ENCODE peak calls at places on chromosomes 3 and 15, in eight cellular contexts. C is stomach, Q is suprapubic skin, Z is HepG2, P is ovary, V is heart left ventricle, E is uterus, F is tibial nerve. I is an unnamed sample.
A peak's percentile ranks its signal among the peaks of the same experiment; 100 is the strongest.

GRCh38 chr3:183980408-183980807 is 37.3 kb downstream of the ABCC5 start:
- DNase-seq in C (no peak), Q (no peak), Z (no peak), P (peak; percentile 24), V (no peak), E (peak; percentile 43), F (no peak), I (no peak)

GRCh38 chr3:45509038-45509767 is 85.3 kb upstream of the LIMD1 start:
- DNase-seq in C (no peak), Q (no peak), Z (no peak), P (no peak), V (no peak), E (no peak), F (no peak), I (no peak)

GRCh38 chr3:141930801-141931200 is 54.4 kb downstream of the ATP1B3 start:
- DNase-seq in C (no peak), Q (no peak), Z (no peak), P (no peak), V (no peak), E (peak; percentile 3), F (no peak), I (no peak)

GRCh38 chr3:99901200-99901926 is 83.7 kb downstream of the CMSS1 start:
- DNase-seq in C (no peak), Q (no peak), Z (peak; percentile 94), P (no peak), V (no peak), E (no peak), F (no peak), I (no peak)

GRCh38 chr3:104286645-104287044 is 1080.1 kb upstream of the ALCAM start:
- DNase-seq in C (no peak), Q (no peak), Z (no peak), P (no peak), V (no peak), E (no peak), F (no peak), I (no peak)

GRCh38 chr15:74844319-74845207 is 1.6 kb upstream of the ULK3 start:
- DNase-seq in C (no peak), Q (no peak), Z (no peak), P (peak; percentile 72), V (no peak), E (no peak), F (no peak), I (no peak)

GRCh38 chr3:11764931-11765363 is 81.7 kb downstream of the TAMM41 start:
- DNase-seq in C (no peak), Q (no peak), Z (no peak), P (no peak), V (no peak), E (no peak), F (no peak), I (no peak)

GRCh38 chr15:39084683-39085530 is 496.0 kb upstream of the THBS1 start:
- DNase-seq in C (no peak), Q (no peak), Z (peak; percentile 21), P (peak; percentile 37), V (peak; percentile 40), E (peak; percentile 65), F (no peak), I (peak; percentile 24)

GRCh38 chr15:79657722-79658121 is 225.6 kb downstream of the MINAR1 start:
- DNase-seq in C (peak; percentile 54), Q (no peak), Z (no peak), P (no peak), V (no peak), E (no peak), F (no peak), I (no peak)

GRCh38 chr3:116423365-116423764 is 21.9 kb downstream of the LSAMP start:
- DNase-seq in C (no peak), Q (no peak), Z (no peak), P (no peak), V (no peak), E (no peak), F (no peak), I (no peak)

GRCh38 chr15:39358441-39359041 is 222.3 kb upstream of the THBS1 start:
- DNase-seq in C (peak; percentile 45), Q (no peak), Z (peak; percentile 18), P (peak; percentile 67), V (peak; percentile 49), E (peak; percentile 85), F (no peak), I (peak; percentile 51)

GRCh38 chr3:61158676-61159075 is 92.6 kb downstream of the FHIT start:
- DNase-seq in C (no peak), Q (no peak), Z (no peak), P (no peak), V (no peak), E (no peak), F (no peak), I (no peak)

GRCh38 chr3:48569808-48570450 is 6.3 kb upstream of the UCN2 start:
- DNase-seq in C (no peak), Q (no peak), Z (no peak), P (no peak), V (no peak), E (no peak), F (no peak), I (no peak)

GRCh38 chr3:48567500-48567899 is 3.9 kb upstream of the UCN2 start:
- DNase-seq in C (no peak), Q (no peak), Z (no peak), P (no peak), V (no peak), E (no peak), F (no peak), I (no peak)

GRCh38 chr3:48568476-48568875 is 4.9 kb upstream of the UCN2 start:
- DNase-seq in C (no peak), Q (no peak), Z (no peak), P (no peak), V (no peak), E (no peak), F (no peak), I (no peak)

GRCh38 chr3:48567090-48567489 is 3.5 kb upstream of the UCN2 start:
- DNase-seq in C (no peak), Q (no peak), Z (no peak), P (no peak), V (no peak), E (no peak), F (no peak), I (no peak)

GRCh38 chr3:48569400-48569799 is 5.8 kb upstream of the UCN2 start:
- DNase-seq in C (no peak), Q (no peak), Z (no peak), P (no peak), V (no peak), E (no peak), F (no peak), I (no peak)
- H3K9me3 ChIP-seq in C (no peaks in the 10 kb centered on the region), Q (no peaks in the 10 kb centered on the region), Z (no peaks in the 10 kb centered on the region), P (no peaks in the 10 kb centered on the region), V (no peaks in the 10 kb centered on the region), E (no peaks in the 10 kb centered on the region), F (no peaks in the 10 kb centered on the region), I (no peaks in the 10 kb centered on the region)

DNA sequence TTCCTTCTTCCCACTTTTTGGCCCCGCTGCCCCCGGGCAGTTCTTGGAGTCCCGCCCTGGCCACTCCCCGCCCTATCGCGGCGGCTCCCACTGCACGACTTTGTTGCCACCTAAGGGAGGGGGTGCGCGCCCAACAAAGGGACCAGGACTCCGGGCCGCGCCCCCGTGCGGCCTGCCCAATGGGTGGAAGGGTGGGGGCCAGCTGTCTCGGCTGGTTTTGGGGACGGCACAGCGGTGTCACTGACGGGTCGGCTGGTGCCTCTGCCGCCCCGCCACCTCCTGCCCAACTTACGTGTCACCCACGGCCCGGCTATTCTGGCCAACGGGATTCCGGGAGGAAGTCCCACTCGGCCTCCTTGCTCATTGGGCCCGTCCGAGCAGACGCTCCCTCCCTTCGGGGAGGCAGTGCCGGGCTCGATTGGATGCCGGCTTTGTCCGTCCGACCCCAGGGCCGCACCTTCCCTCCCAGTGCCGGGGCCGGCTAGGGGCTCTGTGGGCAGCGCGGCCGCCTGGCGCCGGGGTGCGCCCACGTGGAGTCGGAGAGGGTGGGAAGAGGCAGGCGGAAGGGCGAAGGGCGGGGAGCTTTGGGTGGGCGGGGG is at the start of gene GOLIM4:
- DNase-seq in C (peak; percentile 94), Q (peak; percentile 97), Z (peak; percentile 94), P (peak; percentile 90), V (peak; percentile 98), E (peak; percentile 92), F (peak; percentile 82), I (peak; percentile 95)
- TF ChIP-seq POLR2A in C (no peak), Q (no peak), Z (no peak), P (peak; percentile 56), V (peak; percentile 93), E (peak; percentile 40), F (peak; percentile 43), I (peak; percentile 85)

GRCh38 chr3:138351916-138352555 is 3.7 kb downstream of the MRAS start:
- DNase-seq in C (no peak), Q (no peak), Z (no peak), P (no peak), V (peak; percentile 77), E (no peak), F (no peak), I (no peak)

GRCh38 chr3:138348950-138349739 is 766 bp downstream of the MRAS start:
- DNase-seq in C (no peak), Q (peak; percentile 70), Z (peak; percentile 29), P (peak; percentile 42), V (no peak), E (peak; percentile 57), F (no peak), I (peak; percentile 20)

GRCh38 chr3:138349926-138350665 is 1.7 kb downstream of the MRAS start:
- DNase-seq in C (no peak), Q (no peak), Z (peak; percentile 43), P (peak; percentile 56), V (no peak), E (no peak), F (no peak), I (no peak)

GRCh38 chr3:138348107-138348949 is at the start of gene MRAS:
- DNase-seq in C (peak; percentile 79), Q (peak; percentile 80), Z (peak; percentile 59), P (peak; percentile 79), V (peak; percentile 91), E (peak; percentile 76), F (peak; percentile 60), I (peak; percentile 85)

DNA sequence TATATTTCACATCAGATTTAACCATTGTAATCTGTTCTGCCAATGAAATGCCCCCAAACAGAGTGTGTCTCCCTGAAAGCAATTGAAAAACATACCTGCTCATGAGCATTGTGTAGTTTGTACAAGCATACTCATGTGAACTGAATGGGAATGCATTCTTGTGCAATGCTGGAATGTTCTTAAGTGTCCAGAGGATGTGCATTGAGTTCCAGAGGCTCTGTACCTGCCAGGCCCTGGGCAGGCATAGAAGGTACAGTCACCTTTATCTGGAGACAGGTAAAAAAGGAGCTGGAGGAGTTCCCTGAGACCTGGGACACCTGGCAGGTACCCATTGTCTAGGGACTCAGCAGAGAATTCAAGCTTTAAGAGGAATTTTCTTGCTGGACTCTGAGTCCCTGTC is 2.8 kb downstream of the MRAS start:
- DNase-seq in C (no peak), Q (no peak), Z (no peak), P (no peak), V (no peak), E (no peak), F (no peak), I (no peak)
- H3K27ac ChIP-seq in C (no peak overlapping the region), Q (no peak overlapping the region), Z (no peak overlapping the region), P (no peak overlapping the region), V (peak overlapping the region; percentile 98), E (no peak overlapping the region), F (peak overlapping the region; percentile 85), I (no peak overlapping the region)

DNA sequence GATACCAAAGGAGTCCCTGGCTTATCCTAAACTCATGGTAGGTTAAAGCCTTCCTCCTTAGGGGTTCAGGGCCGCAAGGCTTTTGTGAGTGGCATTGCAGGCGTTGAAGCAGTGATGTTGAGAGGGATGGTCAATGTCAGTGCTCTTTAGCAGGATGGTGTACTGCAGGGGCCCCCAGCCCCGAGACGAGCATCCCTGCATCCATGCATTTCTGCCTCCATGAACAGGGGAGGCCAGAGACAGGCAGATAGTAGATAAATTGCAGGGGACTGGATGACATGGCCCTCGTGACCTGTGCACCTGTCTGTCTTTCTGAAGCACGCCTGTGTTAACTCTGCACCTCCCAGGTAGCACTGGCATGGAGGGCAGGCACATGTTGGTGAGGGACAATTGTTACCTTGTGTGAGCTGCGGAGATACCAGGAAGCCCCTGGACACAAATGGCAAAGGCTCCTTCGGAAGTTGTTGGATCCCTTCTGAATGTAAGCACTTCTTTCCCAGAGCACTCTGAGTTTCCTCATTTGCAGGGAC is 133.5 kb downstream of the SNRPN start:
- DNase-seq in C (no peak), Q (no peak), Z (no peak), P (no peak), V (no peak), E (no peak), F (no peak), I (no peak)
- H3K9me3 ChIP-seq in C (peaks cover 71% of the 10 kb centered on the region), Q (peaks cover 66% of the 10 kb centered on the region), Z (peaks cover 92% of the 10 kb centered on the region), P (peaks cover 6% of the 10 kb centered on the region), V (peaks cover 97% of the 10 kb centered on the region), E (peaks cover 67% of the 10 kb centered on the region), F (peaks cover 7% of the 10 kb centered on the region), I (no peaks in the 10 kb centered on the region)

I was measured in body of pancreas.